ENCODE peak calls at places on chromosomes 13 and 19, in five cellular contexts. One of them, this sample, is unnamed. For H3K36me3, the result is how much of the 10 kb centered on the place peaks cover.

GRCh38 chr19:40461669-40462221 is 3.8 kb downstream of the BLVRB start:
- DNase-seq in heart left ventricle: no peak
- DNase-seq in gastrocnemius medialis: no peak
- DNase-seq in PC-3: no peak
- DNase-seq in mammary epithelial cell: no peak
- DNase-seq in this sample: no peak

GRCh38 chr19:54209748-54210494 is 9.3 kb downstream of the RPS9 start:
- DNase-seq in PC-3: peak
- DNase-seq in gastrocnemius medialis: peak
- DNase-seq in heart left ventricle: peak
- DNase-seq in mammary epithelial cell: peak
- DNase-seq in this sample: peak

GRCh38 chr19:29454109-29454508 is 71.7 kb upstream of the VSTM2B start:
- DNase-seq in gastrocnemius medialis: no peak
- DNase-seq in PC-3: no peak
- DNase-seq in heart left ventricle: no peak
- DNase-seq in mammary epithelial cell: no peak
- DNase-seq in this sample: no peak

GRCh38 chr13:23915308-23915707 is 18.0 kb upstream of the C1QTNF9B start:
- DNase-seq in mammary epithelial cell: no peak
- DNase-seq in gastrocnemius medialis: no peak
- DNase-seq in heart left ventricle: no peak
- DNase-seq in PC-3: peak
- DNase-seq in this sample: no peak

GRCh38 chr13:78660130-78660857 is 1.3 kb upstream of the OBI1 start:
- DNase-seq in heart left ventricle: no peak
- DNase-seq in mammary epithelial cell: no peak
- DNase-seq in gastrocnemius medialis: peak
- DNase-seq in PC-3: no peak
- DNase-seq in this sample: no peak

GRCh38 chr13:99686944-99687382 is 185.7 kb downstream of the TM9SF2 start:
- DNase-seq in mammary epithelial cell: no peak
- DNase-seq in heart left ventricle: no peak
- DNase-seq in gastrocnemius medialis: no peak
- DNase-seq in PC-3: no peak
- DNase-seq in this sample: peak

GRCh38 chr19:3313199-3313575 is 53.2 kb upstream of the NFIC start:
- DNase-seq in heart left ventricle: peak
- DNase-seq in mammary epithelial cell: no peak
- DNase-seq in PC-3: no peak
- DNase-seq in gastrocnemius medialis: no peak
- DNase-seq in this sample: no peak

GRCh38 chr13:95678967-95679366 is 2.0 kb downstream of the DNAJC3 start:
- DNase-seq in PC-3: no peak
- DNase-seq in mammary epithelial cell: no peak
- DNase-seq in gastrocnemius medialis: no peak
- DNase-seq in heart left ventricle: no peak
- DNase-seq in this sample: no peak

GRCh38 chr19:5250127-5250659 is 90.4 kb downstream of the PTPRS start:
- DNase-seq in heart left ventricle: peak
- DNase-seq in PC-3: no peak
- DNase-seq in gastrocnemius medialis: peak
- DNase-seq in mammary epithelial cell: no peak
- DNase-seq in this sample: no peak

GRCh38 chr19:11530432-11530831 is 1.5 kb upstream of the ECSIT start:
- DNase-seq in heart left ventricle: peak
- DNase-seq in mammary epithelial cell: peak
- DNase-seq in gastrocnemius medialis: peak
- DNase-seq in PC-3: peak
- DNase-seq in this sample: peak

GRCh38 chr19:19279062-19279612 is 6.0 kb upstream of the TM6SF2 start:
- DNase-seq in gastrocnemius medialis: no peak
- DNase-seq in mammary epithelial cell: no peak
- DNase-seq in heart left ventricle: no peak
- DNase-seq in PC-3: no peak
- DNase-seq in this sample: no peak

GRCh38 chr19:10517760-10518443 is 655 bp upstream of the S1PR5 start:
- DNase-seq in mammary epithelial cell: no peak
- DNase-seq in gastrocnemius medialis: no peak
- DNase-seq in PC-3: peak
- DNase-seq in heart left ventricle: no peak
- DNase-seq in this sample: no peak

GRCh38 chr13:109159650-109160309 is 530.4 kb downstream of the MYO16 start:
- DNase-seq in gastrocnemius medialis: no peak
- DNase-seq in heart left ventricle: no peak
- DNase-seq in mammary epithelial cell: no peak
- DNase-seq in PC-3: no peak
- DNase-seq in this sample: no peak

GRCh38 chr19:49335071-49335783 is at the start of gene CD37:
- DNase-seq in PC-3: no peak
- DNase-seq in gastrocnemius medialis: no peak
- DNase-seq in heart left ventricle: no peak
- DNase-seq in mammary epithelial cell: no peak
- DNase-seq in this sample: no peak

GRCh38 chr13:50460366-50460765 is 383.1 kb downstream of the DLEU7 start:
- DNase-seq in gastrocnemius medialis: no peak
- DNase-seq in heart left ventricle: no peak
- DNase-seq in PC-3: no peak
- DNase-seq in mammary epithelial cell: no peak
- DNase-seq in this sample: no peak

GRCh38 chr13:40063278-40063698 is 407.8 kb downstream of the COG6 start:
- DNase-seq in PC-3: no peak
- DNase-seq in gastrocnemius medialis: no peak
- DNase-seq in mammary epithelial cell: no peak
- DNase-seq in heart left ventricle: no peak
- DNase-seq in this sample: no peak

GRCh38 chr19:46025825-46026224 is 3.0 kb upstream of the PGLYRP1 start:
- DNase-seq in gastrocnemius medialis: no peak
- DNase-seq in mammary epithelial cell: no peak
- DNase-seq in heart left ventricle: no peak
- DNase-seq in PC-3: no peak
- DNase-seq in this sample: no peak

GRCh38 chr19:16206637-16207036 is 8.9 kb downstream of the AP1M1 start:
- DNase-seq in mammary epithelial cell: no peak
- DNase-seq in gastrocnemius medialis: no peak
- DNase-seq in heart left ventricle: no peak
- DNase-seq in PC-3: no peak
- DNase-seq in this sample: no peak

GRCh38 chr13:44899967-44900366 is 89.3 kb downstream of the NUFIP1 start:
- DNase-seq in mammary epithelial cell: no peak
- DNase-seq in heart left ventricle: no peak
- DNase-seq in gastrocnemius medialis: no peak
- DNase-seq in PC-3: peak
- DNase-seq in this sample: no peak

GRCh38 chr13:70108276-70108845 is at the start of gene KLHL1:
- DNase-seq in heart left ventricle: no peak
- DNase-seq in mammary epithelial cell: no peak
- DNase-seq in gastrocnemius medialis: no peak
- DNase-seq in PC-3: no peak
- DNase-seq in this sample: no peak

GRCh38 chr13:95492044-95492801 is 60.3 kb upstream of the CLDN10 start:
- DNase-seq in PC-3: peak
- DNase-seq in gastrocnemius medialis: no peak
- DNase-seq in mammary epithelial cell: peak
- DNase-seq in heart left ventricle: no peak
- DNase-seq in this sample: peak

GRCh38 chr19:35513231-35513974 is at the start of gene DMKN:
- DNase-seq in mammary epithelial cell: peak
- DNase-seq in PC-3: peak
- DNase-seq in gastrocnemius medialis: no peak
- DNase-seq in heart left ventricle: no peak
- DNase-seq in this sample: no peak

GRCh38 chr13:95553614-95554385 is 1.3 kb downstream of the CLDN10 start:
- DNase-seq in mammary epithelial cell: no peak
- DNase-seq in heart left ventricle: no peak
- DNase-seq in gastrocnemius medialis: no peak
- DNase-seq in PC-3: peak
- DNase-seq in this sample: no peak

GRCh38 chr19:2734589-2735288 is 5.1 kb downstream of the SLC39A3 start:
- DNase-seq in gastrocnemius medialis: no peak
- DNase-seq in PC-3: no peak
- DNase-seq in mammary epithelial cell: no peak
- DNase-seq in heart left ventricle: no peak
- DNase-seq in this sample: no peak

GRCh38 chr13:113210834-113211233 is 1.4 kb downstream of the CUL4A start:
- DNase-seq in PC-3: no peak
- DNase-seq in mammary epithelial cell: no peak
- DNase-seq in heart left ventricle: no peak
- DNase-seq in gastrocnemius medialis: no peak
- DNase-seq in this sample: no peak

GRCh38 chr13:60838581-60838980 is 441.6 kb downstream of the TDRD3 start:
- DNase-seq in mammary epithelial cell: no peak
- DNase-seq in PC-3: peak
- DNase-seq in gastrocnemius medialis: no peak
- DNase-seq in heart left ventricle: no peak
- DNase-seq in this sample: no peak

GRCh38 chr19:15782211-15782610 is 5.2 kb upstream of the OR10H5 start:
- DNase-seq in heart left ventricle: no peak
- DNase-seq in gastrocnemius medialis: no peak
- DNase-seq in PC-3: no peak
- DNase-seq in mammary epithelial cell: no peak
- DNase-seq in this sample: no peak

GRCh38 chr19:41409288-41409687 is 11.7 kb downstream of the BCKDHA start:
- DNase-seq in gastrocnemius medialis: peak
- DNase-seq in mammary epithelial cell: peak
- DNase-seq in PC-3: peak
- DNase-seq in heart left ventricle: no peak
- DNase-seq in this sample: peak

GRCh38 chr13:28792992-28793391 is 27.1 kb upstream of the MTUS2 start:
- DNase-seq in mammary epithelial cell: peak
- DNase-seq in PC-3: no peak
- DNase-seq in gastrocnemius medialis: no peak
- DNase-seq in heart left ventricle: no peak
- DNase-seq in this sample: no peak

GRCh38 chr13:30108216-30108912 is 199.0 kb downstream of the KATNAL1 start:
- DNase-seq in mammary epithelial cell: no peak
- DNase-seq in gastrocnemius medialis: no peak
- DNase-seq in heart left ventricle: no peak
- DNase-seq in PC-3: no peak
- DNase-seq in this sample: peak

GRCh38 chr19:33402421-33403220 is 29.1 kb downstream of the CEBPG start:
- DNase-seq in heart left ventricle: peak
- DNase-seq in PC-3: no peak
- DNase-seq in gastrocnemius medialis: no peak
- DNase-seq in mammary epithelial cell: no peak
- DNase-seq in this sample: peak

DNA sequence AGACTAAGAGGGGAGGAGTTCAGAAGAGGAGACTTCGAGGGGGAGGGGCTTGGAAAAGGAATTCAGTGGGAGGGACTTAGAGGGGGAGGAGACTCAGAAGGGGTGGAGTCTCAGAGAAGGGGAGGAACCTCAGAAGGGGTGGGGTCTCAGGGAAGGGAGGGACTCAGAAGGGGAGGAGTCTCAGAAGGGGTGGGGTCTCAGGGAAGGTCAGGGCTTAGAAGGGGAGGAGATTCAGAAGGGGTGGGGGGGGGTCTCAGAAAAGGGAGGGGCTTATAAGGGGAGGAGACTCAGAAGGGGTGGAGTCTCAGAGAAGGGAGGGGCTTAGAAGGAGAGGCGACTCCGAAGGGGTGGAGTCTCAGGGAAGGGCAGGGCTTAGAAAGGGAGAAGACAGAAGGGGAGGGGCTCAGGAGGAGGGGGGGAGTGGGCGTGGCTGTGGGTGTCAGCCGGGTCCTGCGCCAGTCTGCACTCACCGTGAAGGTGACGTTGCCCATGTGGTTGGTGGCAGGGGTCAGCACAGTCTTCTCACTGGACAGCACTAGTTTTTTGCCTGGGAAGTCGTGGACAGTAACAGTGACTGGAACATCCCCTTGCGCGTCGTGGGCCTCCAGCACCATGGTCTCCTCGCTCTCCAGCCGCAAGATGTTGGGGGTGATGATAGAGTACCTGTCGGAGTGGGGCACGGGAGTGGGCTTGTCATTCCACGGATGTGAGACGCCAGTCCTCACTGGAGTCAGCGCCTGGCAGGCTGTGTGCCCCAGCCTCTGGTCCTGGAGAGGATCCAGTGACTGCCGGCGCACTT is 1.5 kb downstream of the C3 start:
- DNase-seq in mammary epithelial cell: peak
- DNase-seq in PC-3: peak
- DNase-seq in gastrocnemius medialis: no peak
- DNase-seq in heart left ventricle: peak
- DNase-seq in this sample: peak
- H3K4me3 ChIP-seq in mammary epithelial cell: no peak
- H3K4me3 ChIP-seq in PC-3: no peak
- H3K4me3 ChIP-seq in gastrocnemius medialis: no peak
- H3K4me3 ChIP-seq in heart left ventricle: peak
- H3K4me3 ChIP-seq in this sample: no peak

GRCh38 chr13:92126399-92126798 is 728.0 kb downstream of the GPC5 start:
- DNase-seq in gastrocnemius medialis: no peak
- DNase-seq in mammary epithelial cell: no peak
- DNase-seq in heart left ventricle: no peak
- DNase-seq in PC-3: no peak
- DNase-seq in this sample: no peak

DNA sequence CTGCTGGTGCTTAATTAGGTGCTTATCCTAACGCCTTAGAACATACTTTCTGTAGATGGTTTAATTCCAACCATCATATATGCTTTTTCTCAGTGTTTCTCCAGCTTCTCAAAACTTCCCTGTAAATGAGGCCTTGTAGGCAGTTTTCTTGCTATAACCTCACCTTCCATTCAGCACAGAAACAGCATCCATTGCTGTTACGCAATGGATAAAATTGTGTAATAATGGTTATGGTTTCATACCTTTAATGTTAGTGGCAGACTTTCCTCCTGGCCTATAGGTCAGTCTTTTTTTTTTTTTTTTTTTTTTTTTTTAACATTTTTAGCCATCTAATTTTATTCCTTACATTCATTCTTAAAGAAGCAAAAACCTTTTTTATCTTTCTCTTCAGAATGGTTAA is 724.0 kb downstream of the GPC5 start:
- DNase-seq in heart left ventricle: no peak
- DNase-seq in gastrocnemius medialis: no peak
- DNase-seq in mammary epithelial cell: peak
- DNase-seq in PC-3: no peak
- DNase-seq in this sample: no peak
- H3K36me3 ChIP-seq in heart left ventricle: under half
- H3K36me3 ChIP-seq in gastrocnemius medialis: under half
- H3K36me3 ChIP-seq in mammary epithelial cell: under half
- H3K36me3 ChIP-seq in PC-3: under half
- H3K36me3 ChIP-seq in this sample: under half

DNA sequence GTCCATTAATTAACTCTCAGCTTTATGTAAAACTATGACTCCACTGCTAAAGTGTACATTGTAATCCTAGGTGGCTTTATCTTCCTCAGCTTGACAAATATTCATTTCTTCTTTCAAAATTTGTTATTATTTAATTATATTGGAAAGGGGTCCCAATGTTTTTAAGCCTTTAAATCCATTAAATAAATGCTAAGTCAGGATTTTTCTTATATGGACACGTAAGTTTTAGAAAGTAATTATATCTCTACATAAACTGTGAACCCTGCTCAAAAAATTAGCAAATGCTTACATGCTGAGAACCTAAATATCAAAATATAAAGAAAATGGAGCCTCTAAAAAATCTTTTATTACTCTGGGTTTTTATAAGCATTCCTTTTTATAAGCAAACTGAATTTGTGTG is 78.2 kb upstream of the MIR17HG start:
- DNase-seq in gastrocnemius medialis: no peak
- DNase-seq in mammary epithelial cell: no peak
- DNase-seq in PC-3: no peak
- DNase-seq in heart left ventricle: no peak
- DNase-seq in this sample: no peak
- H3K4me3 ChIP-seq in gastrocnemius medialis: no peak
- H3K4me3 ChIP-seq in mammary epithelial cell: no peak
- H3K4me3 ChIP-seq in PC-3: no peak
- H3K4me3 ChIP-seq in heart left ventricle: no peak
- H3K4me3 ChIP-seq in this sample: no peak

GRCh38 chr19:1649706-1650626 is 2.4 kb downstream of the TCF3 start:
- DNase-seq in gastrocnemius medialis: no peak
- DNase-seq in mammary epithelial cell: no peak
- DNase-seq in heart left ventricle: peak
- DNase-seq in PC-3: no peak
- DNase-seq in this sample: peak
- H3K36me3 ChIP-seq in gastrocnemius medialis: under half
- H3K36me3 ChIP-seq in mammary epithelial cell: under half
- H3K36me3 ChIP-seq in heart left ventricle: under half
- H3K36me3 ChIP-seq in PC-3: under half
- H3K36me3 ChIP-seq in this sample: under half

This sample was measured in mucosa of descending colon.